ENCODE peak calls at places on chromosome 10, in four cellular contexts. U is sigmoid colon, K is IMR-90, V is adrenal gland. H is an unnamed sample. For H3K9me3, the result is how much of the 10 kb centered on the place peaks cover.

GRCh38 chr10:31059323-31059722 is 27.7 kb upstream of the ZNF438 start:
- DNase-seq in U (no peak), K (no peak), V (no peak), H (no peak)

GRCh38 chr10:639001-639750 is 50.3 kb downstream of the DIP2C start:
- DNase-seq in U (peak), V (no peak), K (no peak), H (no peak)

GRCh38 chr10:11335167-11335652 is 276.2 kb downstream of the USP6NL start:
- DNase-seq in U (no peak), K (peak), V (no peak), H (peak)

GRCh38 chr10:63603709-63604445 is 82.7 kb downstream of the REEP3 start:
- DNase-seq in K (peak), V (no peak), U (no peak), H (no peak)

GRCh38 chr10:28130267-28130666 is 131.4 kb upstream of the ODAD2 start:
- DNase-seq in U (no peak), K (peak), V (no peak), H (no peak)

GRCh38 chr10:96130326-96130758 is 245 bp downstream of the ZNF518A start:
- DNase-seq in K (peak), U (peak), V (peak), H (no peak)

GRCh38 chr10:63744060-63744941 is 223.1 kb downstream of the REEP3 start:
- DNase-seq in V (no peak), U (no peak), K (no peak), H (no peak)

GRCh38 chr10:73456187-73456890 is 23.0 kb upstream of the MSS51 start:
- DNase-seq in U (no peak), V (no peak), K (no peak), H (no peak)

GRCh38 chr10:57657164-57657765 is 610.4 kb downstream of the IPMK start:
- DNase-seq in V (peak), K (peak), U (no peak), H (no peak)

GRCh38 chr10:121845044-121845784 is 82.6 kb downstream of the ATE1 start:
- DNase-seq in K (no peak), V (no peak), U (no peak), H (no peak)

GRCh38 chr10:24866615-24867583 is 85.5 kb downstream of the PRTFDC1 start:
- DNase-seq in V (peak), K (peak), U (peak), H (peak)

GRCh38 chr10:44960098-44960480 is 487 bp downstream of the RASSF4 start:
- DNase-seq in U (no peak), V (no peak), K (no peak), H (no peak)

GRCh38 chr10:32367793-32368453 is 21.0 kb upstream of the EPC1 start:
- DNase-seq in K (peak), U (peak), V (peak), H (peak)

GRCh38 chr10:114754445-114755320 is 66.9 kb upstream of the FHIP2A start:
- DNase-seq in U (no peak), V (no peak), K (peak), H (no peak)

GRCh38 chr10:125024496-125025234 is 82.7 kb downstream of the ZRANB1 start:
- DNase-seq in K (no peak), U (no peak), V (no peak), H (no peak)

GRCh38 chr10:1148855-1149620 is 92.9 kb downstream of the WDR37 start:
- DNase-seq in K (no peak), U (no peak), V (peak), H (no peak)

GRCh38 chr10:44850356-44850934 is 60.7 kb upstream of the TMEM72 start:
- DNase-seq in V (no peak), U (no peak), K (no peak), H (no peak)

GRCh38 chr10:33463011-33463410 is 128.5 kb upstream of the NRP1 start:
- DNase-seq in V (no peak), K (no peak), U (no peak), H (no peak)

GRCh38 chr10:48476279-48476982 is 128.4 kb downstream of the ARHGAP22 start:
- DNase-seq in K (no peak), V (peak), U (peak), H (no peak)

GRCh38 chr10:69421611-69422308 is 5.0 kb upstream of the TACR2 start:
- DNase-seq in K (peak), V (no peak), U (peak), H (no peak)

GRCh38 chr10:129949411-129950335 is 14.4 kb downstream of the EBF3 start:
- DNase-seq in V (no peak), U (peak), K (peak), H (no peak)

GRCh38 chr10:63707254-63707910 is 186.2 kb downstream of the REEP3 start:
- DNase-seq in V (no peak), U (no peak), K (peak), H (no peak)

GRCh38 chr10:73169320-73169719 is 1.4 kb downstream of the FAM149B1 start:
- DNase-seq in K (no peak), V (no peak), U (no peak), H (no peak)

GRCh38 chr10:11011966-11012365 is 5.7 kb upstream of the CELF2 start:
- DNase-seq in U (no peak), V (no peak), K (no peak), H (no peak)

GRCh38 chr10:122462533-122463465 is 1.4 kb downstream of the HTRA1 start:
- DNase-seq in U (peak), K (peak), V (peak), H (peak)

GRCh38 chr10:16867990-16868389 is 50.8 kb upstream of the RSU1 start:
- DNase-seq in K (no peak), U (no peak), V (no peak), H (no peak)

GRCh38 chr10:82874671-82875070 is 999.7 kb downstream of the NRG3 start:
- DNase-seq in U (no peak), K (no peak), V (no peak), H (no peak)

GRCh38 chr10:34434119-34434594 is 380.9 kb downstream of the PARD3 start:
- DNase-seq in V (no peak), U (no peak), K (peak), H (no peak)

GRCh38 chr10:61633665-61634064 is 29.1 kb upstream of the CABCOCO1 start:
- DNase-seq in V (no peak), U (no peak), K (peak), H (no peak)

GRCh38 chr10:20877986-20878979 is 18.8 kb downstream of the NEBL start:
- DNase-seq in V (no peak), K (no peak), U (no peak), H (no peak)

GRCh38 chr10:1041514-1041913 is 7.4 kb downstream of the IDI1 start:
- DNase-seq in U (no peak), K (no peak), V (no peak), H (no peak)

GRCh38 chr10:77825965-77826364 is 100.6 kb downstream of the DLG5 start:
- DNase-seq in U (no peak), V (no peak), K (no peak), H (no peak)

GRCh38 chr10:119518936-119519335 is 23.6 kb downstream of the RGS10 start:
- DNase-seq in V (no peak), U (no peak), K (no peak), H (no peak)

GRCh38 chr10:10745281-10745680 is 272.4 kb upstream of the CELF2 start:
- DNase-seq in K (no peak), V (no peak), U (no peak), H (no peak)

GRCh38 chr10:114649217-114649906 is 8.7 kb downstream of the ABLIM1 start:
- DNase-seq in K (no peak), U (no peak), V (no peak), H (no peak)

GRCh38 chr10:103792547-103792946 is 62.8 kb downstream of the SH3PXD2A start:
- DNase-seq in V (no peak), U (no peak), K (peak), H (no peak)
- H3K4me3 ChIP-seq in V (no peak), U (no peak), K (no peak), H (no peak)

GRCh38 chr10:71773221-71773971 is at the start of gene VSIR:
- DNase-seq in K (peak), U (peak), V (peak), H (peak)
- H3K27ac ChIP-seq in K (peak), U (peak), V (peak), H (peak)

GRCh38 chr10:133454204-133454893 is 604 bp downstream of the SCART1 start:
- DNase-seq in K (no peak), U (no peak), V (peak), H (no peak)
- H3K9me3 ChIP-seq in K (under half), U (under half), V (under half), H (under half)

GRCh38 chr10:132559538-132559937 is 22.0 kb downstream of the INPP5A start:
- DNase-seq in K (no peak), U (peak), V (no peak), H (no peak)
- H3K4me3 ChIP-seq in K (no peak), U (no peak), V (no peak), H (no peak)

GRCh38 chr10:19572056-19572455 is 244.2 kb upstream of the PLXDC2 start:
- DNase-seq in U (no peak), V (no peak), K (no peak), H (no peak)
- H3K27ac ChIP-seq in U (no peak), V (no peak), K (no peak), H (no peak)

H was measured in ovary.